ENCODE peak calls at places on chromosomes 12 and 14, in eight cellular contexts. One of them, this sample, is unnamed.

GRCh38 chr14:65565948-65566347 is 153.4 kb downstream of the FUT8 start:
- DNase-seq in T-helper 1 cell: no peak
- DNase-seq in HEK293T: no peak
- DNase-seq in ecto neural progenitor cell: no peak
- DNase-seq in stimulated activated CD8-positive, alpha-beta memory T cell treated with anti-CD3 and anti-CD28 coated beads, Interleukin-15, amount 100 ng/mL, for 4 hours: no peak
- DNase-seq in C1 segment of cervical spinal cord: no peak
- DNase-seq in activated CD4-positive, alpha-beta memory T cell treated with anti-CD3 and anti-CD28 coated beads for 36 hours: no peak
- DNase-seq in dorsolateral prefrontal cortex: no peak
- DNase-seq in this sample: no peak

GRCh38 chr12:93795352-93795751 is 118.2 kb downstream of the CRADD start:
- DNase-seq in ecto neural progenitor cell: no peak
- DNase-seq in activated CD4-positive, alpha-beta memory T cell treated with anti-CD3 and anti-CD28 coated beads for 36 hours: no peak
- DNase-seq in dorsolateral prefrontal cortex: no peak
- DNase-seq in stimulated activated CD8-positive, alpha-beta memory T cell treated with anti-CD3 and anti-CD28 coated beads, Interleukin-15, amount 100 ng/mL, for 4 hours: no peak
- DNase-seq in T-helper 1 cell: no peak
- DNase-seq in C1 segment of cervical spinal cord: no peak
- DNase-seq in HEK293T: no peak
- DNase-seq in this sample: no peak

GRCh38 chr12:38664661-38665269 is 240.6 kb downstream of the CPNE8 start:
- DNase-seq in ecto neural progenitor cell: no peak
- DNase-seq in activated CD4-positive, alpha-beta memory T cell treated with anti-CD3 and anti-CD28 coated beads for 36 hours: no peak
- DNase-seq in HEK293T: peak
- DNase-seq in C1 segment of cervical spinal cord: no peak
- DNase-seq in T-helper 1 cell: no peak
- DNase-seq in stimulated activated CD8-positive, alpha-beta memory T cell treated with anti-CD3 and anti-CD28 coated beads, Interleukin-15, amount 100 ng/mL, for 4 hours: no peak
- DNase-seq in dorsolateral prefrontal cortex: no peak
- DNase-seq in this sample: no peak

GRCh38 chr12:46711756-46712155 is 114.0 kb downstream of the SLC38A4 start:
- DNase-seq in HEK293T: no peak
- DNase-seq in C1 segment of cervical spinal cord: no peak
- DNase-seq in T-helper 1 cell: no peak
- DNase-seq in dorsolateral prefrontal cortex: no peak
- DNase-seq in stimulated activated CD8-positive, alpha-beta memory T cell treated with anti-CD3 and anti-CD28 coated beads, Interleukin-15, amount 100 ng/mL, for 4 hours: no peak
- DNase-seq in ecto neural progenitor cell: no peak
- DNase-seq in activated CD4-positive, alpha-beta memory T cell treated with anti-CD3 and anti-CD28 coated beads for 36 hours: no peak
- DNase-seq in this sample: no peak

GRCh38 chr12:6092784-6093722 is 31.4 kb downstream of the VWF start:
- DNase-seq in activated CD4-positive, alpha-beta memory T cell treated with anti-CD3 and anti-CD28 coated beads for 36 hours: no peak
- DNase-seq in dorsolateral prefrontal cortex: no peak
- DNase-seq in T-helper 1 cell: no peak
- DNase-seq in C1 segment of cervical spinal cord: no peak
- DNase-seq in stimulated activated CD8-positive, alpha-beta memory T cell treated with anti-CD3 and anti-CD28 coated beads, Interleukin-15, amount 100 ng/mL, for 4 hours: no peak
- DNase-seq in ecto neural progenitor cell: no peak
- DNase-seq in HEK293T: no peak
- DNase-seq in this sample: no peak

GRCh38 chr14:68784995-68785816 is 7.7 kb downstream of the ZFP36L1 start:
- DNase-seq in activated CD4-positive, alpha-beta memory T cell treated with anti-CD3 and anti-CD28 coated beads for 36 hours: peak
- DNase-seq in stimulated activated CD8-positive, alpha-beta memory T cell treated with anti-CD3 and anti-CD28 coated beads, Interleukin-15, amount 100 ng/mL, for 4 hours: no peak
- DNase-seq in dorsolateral prefrontal cortex: no peak
- DNase-seq in T-helper 1 cell: no peak
- DNase-seq in HEK293T: no peak
- DNase-seq in C1 segment of cervical spinal cord: no peak
- DNase-seq in ecto neural progenitor cell: no peak
- DNase-seq in this sample: peak

GRCh38 chr14:104858811-104859426 is 6.1 kb upstream of the CEP170B start:
- DNase-seq in stimulated activated CD8-positive, alpha-beta memory T cell treated with anti-CD3 and anti-CD28 coated beads, Interleukin-15, amount 100 ng/mL, for 4 hours: no peak
- DNase-seq in HEK293T: no peak
- DNase-seq in T-helper 1 cell: no peak
- DNase-seq in activated CD4-positive, alpha-beta memory T cell treated with anti-CD3 and anti-CD28 coated beads for 36 hours: no peak
- DNase-seq in ecto neural progenitor cell: no peak
- DNase-seq in dorsolateral prefrontal cortex: no peak
- DNase-seq in C1 segment of cervical spinal cord: no peak
- DNase-seq in this sample: no peak

GRCh38 chr14:62792578-62792977 is 252.7 kb downstream of the KCNH5 start:
- DNase-seq in stimulated activated CD8-positive, alpha-beta memory T cell treated with anti-CD3 and anti-CD28 coated beads, Interleukin-15, amount 100 ng/mL, for 4 hours: no peak
- DNase-seq in C1 segment of cervical spinal cord: no peak
- DNase-seq in ecto neural progenitor cell: no peak
- DNase-seq in dorsolateral prefrontal cortex: no peak
- DNase-seq in T-helper 1 cell: no peak
- DNase-seq in HEK293T: no peak
- DNase-seq in activated CD4-positive, alpha-beta memory T cell treated with anti-CD3 and anti-CD28 coated beads for 36 hours: no peak
- DNase-seq in this sample: no peak

GRCh38 chr12:6608592-6609311 is 1.6 kb upstream of the CHD4 start:
- DNase-seq in T-helper 1 cell: no peak
- DNase-seq in activated CD4-positive, alpha-beta memory T cell treated with anti-CD3 and anti-CD28 coated beads for 36 hours: peak
- DNase-seq in ecto neural progenitor cell: no peak
- DNase-seq in HEK293T: no peak
- DNase-seq in stimulated activated CD8-positive, alpha-beta memory T cell treated with anti-CD3 and anti-CD28 coated beads, Interleukin-15, amount 100 ng/mL, for 4 hours: no peak
- DNase-seq in C1 segment of cervical spinal cord: no peak
- DNase-seq in dorsolateral prefrontal cortex: no peak
- DNase-seq in this sample: no peak

GRCh38 chr14:100816286-100816949 is 9.5 kb upstream of the MEG3 start:
- DNase-seq in T-helper 1 cell: no peak
- DNase-seq in stimulated activated CD8-positive, alpha-beta memory T cell treated with anti-CD3 and anti-CD28 coated beads, Interleukin-15, amount 100 ng/mL, for 4 hours: no peak
- DNase-seq in C1 segment of cervical spinal cord: no peak
- DNase-seq in dorsolateral prefrontal cortex: no peak
- DNase-seq in HEK293T: no peak
- DNase-seq in ecto neural progenitor cell: no peak
- DNase-seq in activated CD4-positive, alpha-beta memory T cell treated with anti-CD3 and anti-CD28 coated beads for 36 hours: no peak
- DNase-seq in this sample: no peak

GRCh38 chr14:102390064-102390463 is 27.3 kb downstream of the TECPR2 start:
- DNase-seq in ecto neural progenitor cell: no peak
- DNase-seq in HEK293T: no peak
- DNase-seq in stimulated activated CD8-positive, alpha-beta memory T cell treated with anti-CD3 and anti-CD28 coated beads, Interleukin-15, amount 100 ng/mL, for 4 hours: no peak
- DNase-seq in T-helper 1 cell: no peak
- DNase-seq in dorsolateral prefrontal cortex: no peak
- DNase-seq in C1 segment of cervical spinal cord: no peak
- DNase-seq in activated CD4-positive, alpha-beta memory T cell treated with anti-CD3 and anti-CD28 coated beads for 36 hours: no peak
- DNase-seq in this sample: no peak

GRCh38 chr14:95291859-95292542 is 27.7 kb downstream of the CLMN start:
- DNase-seq in HEK293T: peak
- DNase-seq in activated CD4-positive, alpha-beta memory T cell treated with anti-CD3 and anti-CD28 coated beads for 36 hours: peak
- DNase-seq in stimulated activated CD8-positive, alpha-beta memory T cell treated with anti-CD3 and anti-CD28 coated beads, Interleukin-15, amount 100 ng/mL, for 4 hours: no peak
- DNase-seq in T-helper 1 cell: no peak
- DNase-seq in C1 segment of cervical spinal cord: no peak
- DNase-seq in dorsolateral prefrontal cortex: peak
- DNase-seq in ecto neural progenitor cell: no peak
- DNase-seq in this sample: no peak

GRCh38 chr14:76948213-76948947 is 80.1 kb downstream of the IRF2BPL start:
- DNase-seq in ecto neural progenitor cell: no peak
- DNase-seq in dorsolateral prefrontal cortex: no peak
- DNase-seq in activated CD4-positive, alpha-beta memory T cell treated with anti-CD3 and anti-CD28 coated beads for 36 hours: no peak
- DNase-seq in HEK293T: no peak
- DNase-seq in stimulated activated CD8-positive, alpha-beta memory T cell treated with anti-CD3 and anti-CD28 coated beads, Interleukin-15, amount 100 ng/mL, for 4 hours: no peak
- DNase-seq in C1 segment of cervical spinal cord: no peak
- DNase-seq in T-helper 1 cell: no peak
- DNase-seq in this sample: no peak

GRCh38 chr14:38197001-38197760 is 10.5 kb upstream of the SSTR1 start:
- DNase-seq in T-helper 1 cell: no peak
- DNase-seq in ecto neural progenitor cell: no peak
- DNase-seq in dorsolateral prefrontal cortex: no peak
- DNase-seq in HEK293T: no peak
- DNase-seq in activated CD4-positive, alpha-beta memory T cell treated with anti-CD3 and anti-CD28 coated beads for 36 hours: no peak
- DNase-seq in stimulated activated CD8-positive, alpha-beta memory T cell treated with anti-CD3 and anti-CD28 coated beads, Interleukin-15, amount 100 ng/mL, for 4 hours: no peak
- DNase-seq in C1 segment of cervical spinal cord: no peak
- DNase-seq in this sample: no peak

GRCh38 chr12:126807312-126807711 is 1459.7 kb upstream of the TMEM132C start:
- DNase-seq in activated CD4-positive, alpha-beta memory T cell treated with anti-CD3 and anti-CD28 coated beads for 36 hours: no peak
- DNase-seq in HEK293T: no peak
- DNase-seq in T-helper 1 cell: no peak
- DNase-seq in ecto neural progenitor cell: no peak
- DNase-seq in C1 segment of cervical spinal cord: no peak
- DNase-seq in stimulated activated CD8-positive, alpha-beta memory T cell treated with anti-CD3 and anti-CD28 coated beads, Interleukin-15, amount 100 ng/mL, for 4 hours: no peak
- DNase-seq in dorsolateral prefrontal cortex: no peak
- DNase-seq in this sample: no peak

GRCh38 chr14:39322807-39323206 is 89.1 kb downstream of the MIA2 start:
- DNase-seq in activated CD4-positive, alpha-beta memory T cell treated with anti-CD3 and anti-CD28 coated beads for 36 hours: no peak
- DNase-seq in dorsolateral prefrontal cortex: no peak
- DNase-seq in ecto neural progenitor cell: no peak
- DNase-seq in T-helper 1 cell: no peak
- DNase-seq in C1 segment of cervical spinal cord: no peak
- DNase-seq in stimulated activated CD8-positive, alpha-beta memory T cell treated with anti-CD3 and anti-CD28 coated beads, Interleukin-15, amount 100 ng/mL, for 4 hours: no peak
- DNase-seq in HEK293T: no peak
- DNase-seq in this sample: no peak

GRCh38 chr14:93936245-93936644 is 9.1 kb downstream of the FAM181A start:
- DNase-seq in stimulated activated CD8-positive, alpha-beta memory T cell treated with anti-CD3 and anti-CD28 coated beads, Interleukin-15, amount 100 ng/mL, for 4 hours: no peak
- DNase-seq in T-helper 1 cell: no peak
- DNase-seq in ecto neural progenitor cell: no peak
- DNase-seq in HEK293T: peak
- DNase-seq in C1 segment of cervical spinal cord: no peak
- DNase-seq in activated CD4-positive, alpha-beta memory T cell treated with anti-CD3 and anti-CD28 coated beads for 36 hours: no peak
- DNase-seq in dorsolateral prefrontal cortex: no peak
- DNase-seq in this sample: no peak

GRCh38 chr12:15698377-15698867 is 90.8 kb downstream of the EPS8 start:
- DNase-seq in HEK293T: no peak
- DNase-seq in stimulated activated CD8-positive, alpha-beta memory T cell treated with anti-CD3 and anti-CD28 coated beads, Interleukin-15, amount 100 ng/mL, for 4 hours: no peak
- DNase-seq in ecto neural progenitor cell: no peak
- DNase-seq in C1 segment of cervical spinal cord: no peak
- DNase-seq in T-helper 1 cell: no peak
- DNase-seq in activated CD4-positive, alpha-beta memory T cell treated with anti-CD3 and anti-CD28 coated beads for 36 hours: no peak
- DNase-seq in dorsolateral prefrontal cortex: no peak
- DNase-seq in this sample: no peak

GRCh38 chr12:51269174-51270066 is 795 bp downstream of the SMAGP start:
- DNase-seq in C1 segment of cervical spinal cord: no peak
- DNase-seq in stimulated activated CD8-positive, alpha-beta memory T cell treated with anti-CD3 and anti-CD28 coated beads, Interleukin-15, amount 100 ng/mL, for 4 hours: no peak
- DNase-seq in activated CD4-positive, alpha-beta memory T cell treated with anti-CD3 and anti-CD28 coated beads for 36 hours: peak
- DNase-seq in HEK293T: peak
- DNase-seq in dorsolateral prefrontal cortex: no peak
- DNase-seq in T-helper 1 cell: peak
- DNase-seq in ecto neural progenitor cell: peak
- DNase-seq in this sample: peak

GRCh38 chr14:37329189-37330001 is 131.7 kb downstream of the MIPOL1 start:
- DNase-seq in HEK293T: no peak
- DNase-seq in dorsolateral prefrontal cortex: no peak
- DNase-seq in ecto neural progenitor cell: no peak
- DNase-seq in activated CD4-positive, alpha-beta memory T cell treated with anti-CD3 and anti-CD28 coated beads for 36 hours: no peak
- DNase-seq in T-helper 1 cell: no peak
- DNase-seq in stimulated activated CD8-positive, alpha-beta memory T cell treated with anti-CD3 and anti-CD28 coated beads, Interleukin-15, amount 100 ng/mL, for 4 hours: no peak
- DNase-seq in C1 segment of cervical spinal cord: no peak
- DNase-seq in this sample: no peak

GRCh38 chr12:113818833-113819232 is 147.3 kb downstream of the RBM19 start:
- DNase-seq in dorsolateral prefrontal cortex: no peak
- DNase-seq in stimulated activated CD8-positive, alpha-beta memory T cell treated with anti-CD3 and anti-CD28 coated beads, Interleukin-15, amount 100 ng/mL, for 4 hours: no peak
- DNase-seq in ecto neural progenitor cell: peak
- DNase-seq in T-helper 1 cell: no peak
- DNase-seq in HEK293T: peak
- DNase-seq in activated CD4-positive, alpha-beta memory T cell treated with anti-CD3 and anti-CD28 coated beads for 36 hours: no peak
- DNase-seq in C1 segment of cervical spinal cord: no peak
- DNase-seq in this sample: peak

GRCh38 chr14:75518625-75519024 is 3.6 kb upstream of the BATF start:
- DNase-seq in dorsolateral prefrontal cortex: no peak
- DNase-seq in T-helper 1 cell: no peak
- DNase-seq in HEK293T: peak
- DNase-seq in activated CD4-positive, alpha-beta memory T cell treated with anti-CD3 and anti-CD28 coated beads for 36 hours: peak
- DNase-seq in stimulated activated CD8-positive, alpha-beta memory T cell treated with anti-CD3 and anti-CD28 coated beads, Interleukin-15, amount 100 ng/mL, for 4 hours: no peak
- DNase-seq in C1 segment of cervical spinal cord: no peak
- DNase-seq in ecto neural progenitor cell: no peak
- DNase-seq in this sample: peak

GRCh38 chr14:78790262-78790661 is 620.1 kb downstream of the NRXN3 start:
- DNase-seq in activated CD4-positive, alpha-beta memory T cell treated with anti-CD3 and anti-CD28 coated beads for 36 hours: no peak
- DNase-seq in C1 segment of cervical spinal cord: no peak
- DNase-seq in HEK293T: no peak
- DNase-seq in stimulated activated CD8-positive, alpha-beta memory T cell treated with anti-CD3 and anti-CD28 coated beads, Interleukin-15, amount 100 ng/mL, for 4 hours: no peak
- DNase-seq in ecto neural progenitor cell: no peak
- DNase-seq in T-helper 1 cell: no peak
- DNase-seq in dorsolateral prefrontal cortex: no peak
- DNase-seq in this sample: no peak

GRCh38 chr14:98798099-98798498 is 473.9 kb downstream of the BCL11B start:
- DNase-seq in C1 segment of cervical spinal cord: no peak
- DNase-seq in stimulated activated CD8-positive, alpha-beta memory T cell treated with anti-CD3 and anti-CD28 coated beads, Interleukin-15, amount 100 ng/mL, for 4 hours: no peak
- DNase-seq in ecto neural progenitor cell: no peak
- DNase-seq in activated CD4-positive, alpha-beta memory T cell treated with anti-CD3 and anti-CD28 coated beads for 36 hours: no peak
- DNase-seq in HEK293T: peak
- DNase-seq in dorsolateral prefrontal cortex: no peak
- DNase-seq in T-helper 1 cell: no peak
- DNase-seq in this sample: no peak

GRCh38 chr12:126512916-126513913 is 1448.0 kb downstream of the AACS start:
- DNase-seq in HEK293T: no peak
- DNase-seq in C1 segment of cervical spinal cord: no peak
- DNase-seq in stimulated activated CD8-positive, alpha-beta memory T cell treated with anti-CD3 and anti-CD28 coated beads, Interleukin-15, amount 100 ng/mL, for 4 hours: no peak
- DNase-seq in ecto neural progenitor cell: no peak
- DNase-seq in T-helper 1 cell: no peak
- DNase-seq in activated CD4-positive, alpha-beta memory T cell treated with anti-CD3 and anti-CD28 coated beads for 36 hours: no peak
- DNase-seq in dorsolateral prefrontal cortex: no peak
- DNase-seq in this sample: no peak

This sample was measured in H1.